ENCODE peak calls at places on chromosome 17, in ten cellular contexts. K is fibroblast of the aortic adventitia, S is NCI-H2029, E is iris pigment epithelial cell, U is AG04450, N is M059J, M is cardiac fibroblast, H is T-helper 9 cell, O is A549, Z is substantia nigra. Q is an unnamed sample.

GRCh38 chr17:39963826-39964225 is 1.0 kb downstream of the GSDMA start:
- DNase-seq in K (no peak), S (peak), E (no peak), U (no peak), N (peak), M (no peak), H (no peak), O (no peak), Z (no peak), Q (peak)

GRCh38 chr17:66944365-66945203 is 19.9 kb upstream of the CACNG4 start:
- DNase-seq in K (peak), S (no peak), E (no peak), U (no peak), N (peak), M (peak), H (no peak), O (no peak), Z (no peak), Q (no peak)

GRCh38 chr17:28509784-28510183 is 3.6 kb downstream of the FOXN1 start:
- DNase-seq in K (no peak), S (no peak), E (peak), U (no peak), N (peak), M (no peak), H (no peak), O (no peak), Z (no peak), Q (no peak)

GRCh38 chr17:61635913-61636432 is 45.0 kb upstream of the NACA2 start:
- DNase-seq in K (peak), S (peak), E (peak), U (peak), N (peak), M (peak), H (peak), O (no peak), Z (no peak), Q (peak)

GRCh38 chr17:80220709-80221215 is 535 bp downstream of the SLC26A11 start:
- DNase-seq in K (peak), S (no peak), E (peak), U (no peak), N (no peak), M (peak), H (no peak), O (peak), Z (no peak), Q (peak)

GRCh38 chr17:78349831-78350631 is 9.8 kb downstream of the SOCS3 start:
- DNase-seq in K (no peak), S (no peak), E (no peak), U (no peak), N (no peak), M (no peak), H (no peak), O (no peak), Z (no peak), Q (no peak)

GRCh38 chr17:17090642-17091103 is 48.4 kb downstream of the MPRIP start:
- DNase-seq in K (no peak), S (no peak), E (no peak), U (no peak), N (no peak), M (no peak), H (no peak), O (no peak), Z (no peak), Q (no peak)

GRCh38 chr17:60139438-60140285 is 10.1 kb upstream of the CA4 start:
- DNase-seq in K (peak), S (no peak), E (peak), U (peak), N (peak), M (peak), H (peak), O (peak), Z (no peak), Q (peak)

GRCh38 chr17:73232587-73233373 is 28.9 kb downstream of the CPSF4L start:
- DNase-seq in K (peak), S (peak), E (peak), U (no peak), N (peak), M (peak), H (peak), O (peak), Z (no peak), Q (peak)

GRCh38 chr17:41972571-41973411 is 6.2 kb downstream of the CNP start:
- DNase-seq in K (no peak), S (no peak), E (peak), U (no peak), N (peak), M (no peak), H (no peak), O (no peak), Z (no peak), Q (no peak)

GRCh38 chr17:38743556-38744171 is 4.5 kb downstream of the PCGF2 start:
- DNase-seq in K (no peak), S (peak), E (no peak), U (no peak), N (no peak), M (no peak), H (no peak), O (no peak), Z (no peak), Q (no peak)

GRCh38 chr17:82241183-82241925 is 12.5 kb downstream of the SLC16A3 start:
- DNase-seq in K (peak), S (no peak), E (peak), U (no peak), N (peak), M (peak), H (no peak), O (no peak), Z (no peak), Q (no peak)

GRCh38 chr17:43556292-43556691 is 10.2 kb upstream of the ETV4 start:
- DNase-seq in K (peak), S (no peak), E (peak), U (no peak), N (peak), M (peak), H (no peak), O (peak), Z (no peak), Q (no peak)

GRCh38 chr17:35298639-35299038 is 55.8 kb downstream of the SLFN5 start:
- DNase-seq in K (no peak), S (no peak), E (no peak), U (no peak), N (no peak), M (no peak), H (no peak), O (no peak), Z (no peak), Q (no peak)

GRCh38 chr17:16407911-16408588 is 7.3 kb upstream of the TRPV2 start:
- DNase-seq in K (peak), S (no peak), E (peak), U (no peak), N (peak), M (peak), H (no peak), O (no peak), Z (peak), Q (no peak)

GRCh38 chr17:64006361-64007088 is 8.4 kb downstream of the PRR29 start:
- DNase-seq in K (peak), S (no peak), E (no peak), U (no peak), N (no peak), M (no peak), H (no peak), O (no peak), Z (no peak), Q (no peak)

GRCh38 chr17:49443862-49444261 is 29.2 kb upstream of the PHB1 start:
- DNase-seq in K (peak), S (no peak), E (peak), U (no peak), N (peak), M (peak), H (no peak), O (no peak), Z (no peak), Q (no peak)

GRCh38 chr17:17516315-17516930 is 20.2 kb upstream of the RASD1 start:
- DNase-seq in K (no peak), S (no peak), E (no peak), U (no peak), N (no peak), M (no peak), H (no peak), O (no peak), Z (no peak), Q (no peak)

GRCh38 chr17:81339180-81339501 is 44.0 kb upstream of the SLC38A10 start:
- DNase-seq in K (no peak), S (no peak), E (no peak), U (no peak), N (no peak), M (no peak), H (no peak), O (no peak), Z (no peak), Q (no peak)

GRCh38 chr17:60151355-60151754 is 1.6 kb downstream of the CA4 start:
- DNase-seq in K (no peak), S (no peak), E (no peak), U (no peak), N (no peak), M (no peak), H (no peak), O (no peak), Z (no peak), Q (no peak)

GRCh38 chr17:81044764-81045589 is 10.0 kb downstream of the BAIAP2 start:
- DNase-seq in K (peak), S (peak), E (peak), U (no peak), N (peak), M (peak), H (no peak), O (no peak), Z (no peak), Q (no peak)

GRCh38 chr17:40251576-40251975 is 32.5 kb downstream of the WIPF2 start:
- DNase-seq in K (peak), S (no peak), E (peak), U (no peak), N (peak), M (peak), H (no peak), O (peak), Z (no peak), Q (no peak)

GRCh38 chr17:10585529-10585928 is 36.1 kb upstream of the MYH2 start:
- DNase-seq in K (no peak), S (no peak), E (no peak), U (no peak), N (no peak), M (no peak), H (no peak), O (no peak), Z (no peak), Q (no peak)

GRCh38 chr17:78107457-78107856 is 21.1 kb downstream of the TMC6 start:
- DNase-seq in K (peak), S (no peak), E (peak), U (no peak), N (no peak), M (no peak), H (no peak), O (no peak), Z (no peak), Q (no peak)

GRCh38 chr17:2542456-2542855 is 30.8 kb upstream of the METTL16 start:
- DNase-seq in K (no peak), S (no peak), E (no peak), U (no peak), N (no peak), M (no peak), H (no peak), O (no peak), Z (no peak), Q (no peak)

GRCh38 chr17:909642-910323 is 69.8 kb downstream of the NXN start:
- DNase-seq in K (no peak), S (no peak), E (peak), U (no peak), N (no peak), M (peak), H (no peak), O (no peak), Z (no peak), Q (no peak)

GRCh38 chr17:80970762-80971703 is 20.6 kb upstream of the CHMP6 start:
- DNase-seq in K (no peak), S (no peak), E (no peak), U (no peak), N (no peak), M (no peak), H (no peak), O (no peak), Z (no peak), Q (no peak)

GRCh38 chr17:41618341-41619161 is 5.8 kb downstream of the KRT17 start:
- DNase-seq in K (no peak), S (no peak), E (no peak), U (no peak), N (no peak), M (no peak), H (no peak), O (no peak), Z (no peak), Q (no peak)

GRCh38 chr17:55577011-55577586 is 65.8 kb upstream of the SMIM36 start:
- DNase-seq in K (peak), S (no peak), E (peak), U (no peak), N (peak), M (peak), H (no peak), O (no peak), Z (no peak), Q (no peak)

GRCh38 chr17:7475764-7476422 is 3.5 kb downstream of the ZBTB4 start:
- DNase-seq in K (peak), S (no peak), E (no peak), U (no peak), N (no peak), M (peak), H (no peak), O (no peak), Z (no peak), Q (no peak)

GRCh38 chr17:73546121-73546520 is 98.1 kb downstream of the SDK2 start:
- DNase-seq in K (no peak), S (no peak), E (no peak), U (no peak), N (no peak), M (no peak), H (no peak), O (no peak), Z (no peak), Q (no peak)

GRCh38 chr17:60817187-60817586 is 139.5 kb downstream of the BCAS3 start:
- DNase-seq in K (peak), S (no peak), E (peak), U (peak), N (peak), M (peak), H (no peak), O (no peak), Z (no peak), Q (no peak)

GRCh38 chr17:8413321-8413720 is 15.7 kb upstream of the RNF222 start:
- DNase-seq in K (no peak), S (no peak), E (no peak), U (no peak), N (no peak), M (no peak), H (no peak), O (no peak), Z (no peak), Q (no peak)

GRCh38 chr17:42484304-42484703 is 25.6 kb downstream of the ATP6V0A1 start:
- DNase-seq in K (no peak), S (no peak), E (no peak), U (no peak), N (no peak), M (no peak), H (peak), O (no peak), Z (no peak), Q (peak)

GRCh38 chr17:37642706-37643105 is 540 bp downstream of the DDX52 start:
- DNase-seq in K (peak), S (no peak), E (peak), U (no peak), N (peak), M (peak), H (no peak), O (peak), Z (no peak), Q (no peak)

GRCh38 chr17:49715717-49716279 is 8.0 kb upstream of the SLC35B1 start:
- DNase-seq in K (no peak), S (no peak), E (no peak), U (no peak), N (no peak), M (no peak), H (peak), O (no peak), Z (no peak), Q (peak)